ENCODE peak calls at places on chromosome 7, in seven cellular contexts. One of them, this sample, is unnamed.

GRCh38 chr7:144866189-144866588 is 30.3 kb upstream of the TPK1 start:
- DNase-seq in activated T-cell treated with anti-CD3 and anti-CD28 coated beads, Interleukin-2, amount 50 U/mL, for 72 hours: no peak
- DNase-seq in stromal cell of bone marrow: no peak
- DNase-seq in cardiac fibroblast: no peak
- DNase-seq in NCI-H82: peak
- DNase-seq in lower leg skin: no peak
- DNase-seq in activated CD4-positive, alpha-beta T cell treated with anti-CD3 and anti-CD28 coated beads, Interleukin-2, amount 10 ng/mL, durations not matched to agents 7 days and 5 days: no peak
- DNase-seq in this sample: no peak

GRCh38 chr7:15571303-15571878 is 9.6 kb upstream of the AGMO start:
- DNase-seq in stromal cell of bone marrow: no peak
- DNase-seq in activated CD4-positive, alpha-beta T cell treated with anti-CD3 and anti-CD28 coated beads, Interleukin-2, amount 10 ng/mL, durations not matched to agents 7 days and 5 days: no peak
- DNase-seq in lower leg skin: no peak
- DNase-seq in cardiac fibroblast: peak
- DNase-seq in NCI-H82: no peak
- DNase-seq in activated T-cell treated with anti-CD3 and anti-CD28 coated beads, Interleukin-2, amount 50 U/mL, for 72 hours: no peak
- DNase-seq in this sample: no peak

GRCh38 chr7:5420108-5420840 is 3.4 kb downstream of the TNRC18 start:
- DNase-seq in activated T-cell treated with anti-CD3 and anti-CD28 coated beads, Interleukin-2, amount 50 U/mL, for 72 hours: peak
- DNase-seq in NCI-H82: peak
- DNase-seq in cardiac fibroblast: no peak
- DNase-seq in lower leg skin: no peak
- DNase-seq in activated CD4-positive, alpha-beta T cell treated with anti-CD3 and anti-CD28 coated beads, Interleukin-2, amount 10 ng/mL, durations not matched to agents 7 days and 5 days: no peak
- DNase-seq in stromal cell of bone marrow: no peak
- DNase-seq in this sample: no peak

GRCh38 chr7:50142421-50143113 is 49.5 kb upstream of the ZPBP start:
- DNase-seq in NCI-H82: peak
- DNase-seq in cardiac fibroblast: peak
- DNase-seq in activated T-cell treated with anti-CD3 and anti-CD28 coated beads, Interleukin-2, amount 50 U/mL, for 72 hours: no peak
- DNase-seq in lower leg skin: no peak
- DNase-seq in stromal cell of bone marrow: peak
- DNase-seq in activated CD4-positive, alpha-beta T cell treated with anti-CD3 and anti-CD28 coated beads, Interleukin-2, amount 10 ng/mL, durations not matched to agents 7 days and 5 days: peak
- DNase-seq in this sample: no peak

GRCh38 chr7:1223196-1224092 is 9.2 kb upstream of the UNCX start:
- DNase-seq in NCI-H82: no peak
- DNase-seq in lower leg skin: no peak
- DNase-seq in stromal cell of bone marrow: no peak
- DNase-seq in cardiac fibroblast: no peak
- DNase-seq in activated T-cell treated with anti-CD3 and anti-CD28 coated beads, Interleukin-2, amount 50 U/mL, for 72 hours: no peak
- DNase-seq in activated CD4-positive, alpha-beta T cell treated with anti-CD3 and anti-CD28 coated beads, Interleukin-2, amount 10 ng/mL, durations not matched to agents 7 days and 5 days: no peak
- DNase-seq in this sample: no peak

GRCh38 chr7:46713868-46714596 is 793.0 kb upstream of the IGFBP3 start:
- DNase-seq in cardiac fibroblast: peak
- DNase-seq in lower leg skin: no peak
- DNase-seq in stromal cell of bone marrow: no peak
- DNase-seq in activated T-cell treated with anti-CD3 and anti-CD28 coated beads, Interleukin-2, amount 50 U/mL, for 72 hours: no peak
- DNase-seq in activated CD4-positive, alpha-beta T cell treated with anti-CD3 and anti-CD28 coated beads, Interleukin-2, amount 10 ng/mL, durations not matched to agents 7 days and 5 days: no peak
- DNase-seq in NCI-H82: no peak
- DNase-seq in this sample: no peak

GRCh38 chr7:80403686-80404241 is 108.1 kb downstream of the GNAT3 start:
- DNase-seq in stromal cell of bone marrow: no peak
- DNase-seq in activated T-cell treated with anti-CD3 and anti-CD28 coated beads, Interleukin-2, amount 50 U/mL, for 72 hours: no peak
- DNase-seq in NCI-H82: no peak
- DNase-seq in activated CD4-positive, alpha-beta T cell treated with anti-CD3 and anti-CD28 coated beads, Interleukin-2, amount 10 ng/mL, durations not matched to agents 7 days and 5 days: no peak
- DNase-seq in cardiac fibroblast: peak
- DNase-seq in lower leg skin: no peak
- DNase-seq in this sample: no peak

GRCh38 chr7:137844690-137845425 is 1.9 kb downstream of the DGKI start:
- DNase-seq in NCI-H82: no peak
- DNase-seq in stromal cell of bone marrow: no peak
- DNase-seq in lower leg skin: no peak
- DNase-seq in cardiac fibroblast: no peak
- DNase-seq in activated CD4-positive, alpha-beta T cell treated with anti-CD3 and anti-CD28 coated beads, Interleukin-2, amount 10 ng/mL, durations not matched to agents 7 days and 5 days: no peak
- DNase-seq in activated T-cell treated with anti-CD3 and anti-CD28 coated beads, Interleukin-2, amount 50 U/mL, for 72 hours: no peak
- DNase-seq in this sample: no peak

GRCh38 chr7:132141109-132141508 is 435.2 kb downstream of the PLXNA4 start:
- DNase-seq in activated CD4-positive, alpha-beta T cell treated with anti-CD3 and anti-CD28 coated beads, Interleukin-2, amount 10 ng/mL, durations not matched to agents 7 days and 5 days: no peak
- DNase-seq in NCI-H82: no peak
- DNase-seq in lower leg skin: no peak
- DNase-seq in cardiac fibroblast: peak
- DNase-seq in activated T-cell treated with anti-CD3 and anti-CD28 coated beads, Interleukin-2, amount 50 U/mL, for 72 hours: no peak
- DNase-seq in stromal cell of bone marrow: peak
- DNase-seq in this sample: no peak

GRCh38 chr7:71659622-71660021 is 527.7 kb downstream of the GALNT17 start:
- DNase-seq in stromal cell of bone marrow: no peak
- DNase-seq in NCI-H82: no peak
- DNase-seq in lower leg skin: no peak
- DNase-seq in activated T-cell treated with anti-CD3 and anti-CD28 coated beads, Interleukin-2, amount 50 U/mL, for 72 hours: no peak
- DNase-seq in activated CD4-positive, alpha-beta T cell treated with anti-CD3 and anti-CD28 coated beads, Interleukin-2, amount 10 ng/mL, durations not matched to agents 7 days and 5 days: no peak
- DNase-seq in cardiac fibroblast: no peak
- DNase-seq in this sample: no peak

GRCh38 chr7:15042285-15042684 is 139.7 kb upstream of the DGKB start:
- DNase-seq in activated CD4-positive, alpha-beta T cell treated with anti-CD3 and anti-CD28 coated beads, Interleukin-2, amount 10 ng/mL, durations not matched to agents 7 days and 5 days: no peak
- DNase-seq in stromal cell of bone marrow: no peak
- DNase-seq in NCI-H82: no peak
- DNase-seq in cardiac fibroblast: no peak
- DNase-seq in activated T-cell treated with anti-CD3 and anti-CD28 coated beads, Interleukin-2, amount 50 U/mL, for 72 hours: no peak
- DNase-seq in lower leg skin: no peak
- DNase-seq in this sample: no peak

GRCh38 chr7:110977127-110977776 is 113.7 kb upstream of the LRRN3 start:
- DNase-seq in cardiac fibroblast: no peak
- DNase-seq in NCI-H82: no peak
- DNase-seq in activated T-cell treated with anti-CD3 and anti-CD28 coated beads, Interleukin-2, amount 50 U/mL, for 72 hours: no peak
- DNase-seq in activated CD4-positive, alpha-beta T cell treated with anti-CD3 and anti-CD28 coated beads, Interleukin-2, amount 10 ng/mL, durations not matched to agents 7 days and 5 days: peak
- DNase-seq in stromal cell of bone marrow: no peak
- DNase-seq in lower leg skin: no peak
- DNase-seq in this sample: no peak

GRCh38 chr7:88301924-88302323 is 4.8 kb downstream of the STEAP4 start:
- DNase-seq in activated T-cell treated with anti-CD3 and anti-CD28 coated beads, Interleukin-2, amount 50 U/mL, for 72 hours: no peak
- DNase-seq in cardiac fibroblast: no peak
- DNase-seq in NCI-H82: no peak
- DNase-seq in stromal cell of bone marrow: no peak
- DNase-seq in activated CD4-positive, alpha-beta T cell treated with anti-CD3 and anti-CD28 coated beads, Interleukin-2, amount 10 ng/mL, durations not matched to agents 7 days and 5 days: no peak
- DNase-seq in lower leg skin: no peak
- DNase-seq in this sample: no peak

GRCh38 chr7:41869596-41869995 is 166.7 kb upstream of the INHBA start:
- DNase-seq in lower leg skin: no peak
- DNase-seq in activated CD4-positive, alpha-beta T cell treated with anti-CD3 and anti-CD28 coated beads, Interleukin-2, amount 10 ng/mL, durations not matched to agents 7 days and 5 days: no peak
- DNase-seq in NCI-H82: no peak
- DNase-seq in stromal cell of bone marrow: no peak
- DNase-seq in cardiac fibroblast: peak
- DNase-seq in activated T-cell treated with anti-CD3 and anti-CD28 coated beads, Interleukin-2, amount 50 U/mL, for 72 hours: no peak
- DNase-seq in this sample: no peak

GRCh38 chr7:19939746-19940145 is 166.3 kb upstream of the TMEM196 start:
- DNase-seq in activated T-cell treated with anti-CD3 and anti-CD28 coated beads, Interleukin-2, amount 50 U/mL, for 72 hours: no peak
- DNase-seq in stromal cell of bone marrow: peak
- DNase-seq in activated CD4-positive, alpha-beta T cell treated with anti-CD3 and anti-CD28 coated beads, Interleukin-2, amount 10 ng/mL, durations not matched to agents 7 days and 5 days: no peak
- DNase-seq in NCI-H82: no peak
- DNase-seq in cardiac fibroblast: peak
- DNase-seq in lower leg skin: no peak
- DNase-seq in this sample: no peak

GRCh38 chr7:82616059-82616723 is 172.6 kb upstream of the CACNA2D1 start:
- DNase-seq in NCI-H82: peak
- DNase-seq in lower leg skin: no peak
- DNase-seq in activated T-cell treated with anti-CD3 and anti-CD28 coated beads, Interleukin-2, amount 50 U/mL, for 72 hours: no peak
- DNase-seq in activated CD4-positive, alpha-beta T cell treated with anti-CD3 and anti-CD28 coated beads, Interleukin-2, amount 10 ng/mL, durations not matched to agents 7 days and 5 days: no peak
- DNase-seq in cardiac fibroblast: no peak
- DNase-seq in stromal cell of bone marrow: no peak
- DNase-seq in this sample: no peak

GRCh38 chr7:151558575-151558974 is 38.9 kb upstream of the RHEB start:
- DNase-seq in NCI-H82: no peak
- DNase-seq in activated T-cell treated with anti-CD3 and anti-CD28 coated beads, Interleukin-2, amount 50 U/mL, for 72 hours: no peak
- DNase-seq in activated CD4-positive, alpha-beta T cell treated with anti-CD3 and anti-CD28 coated beads, Interleukin-2, amount 10 ng/mL, durations not matched to agents 7 days and 5 days: no peak
- DNase-seq in cardiac fibroblast: peak
- DNase-seq in lower leg skin: no peak
- DNase-seq in stromal cell of bone marrow: no peak
- DNase-seq in this sample: no peak

GRCh38 chr7:31938650-31939049 is 131.6 kb downstream of the PDE1C start:
- DNase-seq in activated CD4-positive, alpha-beta T cell treated with anti-CD3 and anti-CD28 coated beads, Interleukin-2, amount 10 ng/mL, durations not matched to agents 7 days and 5 days: no peak
- DNase-seq in NCI-H82: no peak
- DNase-seq in cardiac fibroblast: no peak
- DNase-seq in lower leg skin: no peak
- DNase-seq in stromal cell of bone marrow: no peak
- DNase-seq in activated T-cell treated with anti-CD3 and anti-CD28 coated beads, Interleukin-2, amount 50 U/mL, for 72 hours: no peak
- DNase-seq in this sample: no peak

GRCh38 chr7:45648671-45648995 is 74.5 kb downstream of the ADCY1 start:
- DNase-seq in NCI-H82: no peak
- DNase-seq in activated T-cell treated with anti-CD3 and anti-CD28 coated beads, Interleukin-2, amount 50 U/mL, for 72 hours: no peak
- DNase-seq in stromal cell of bone marrow: no peak
- DNase-seq in activated CD4-positive, alpha-beta T cell treated with anti-CD3 and anti-CD28 coated beads, Interleukin-2, amount 10 ng/mL, durations not matched to agents 7 days and 5 days: no peak
- DNase-seq in cardiac fibroblast: no peak
- DNase-seq in lower leg skin: no peak
- DNase-seq in this sample: no peak

GRCh38 chr7:106563466-106564150 is 97.3 kb downstream of the CCDC71L start:
- DNase-seq in activated T-cell treated with anti-CD3 and anti-CD28 coated beads, Interleukin-2, amount 50 U/mL, for 72 hours: no peak
- DNase-seq in stromal cell of bone marrow: no peak
- DNase-seq in cardiac fibroblast: peak
- DNase-seq in NCI-H82: peak
- DNase-seq in lower leg skin: no peak
- DNase-seq in activated CD4-positive, alpha-beta T cell treated with anti-CD3 and anti-CD28 coated beads, Interleukin-2, amount 10 ng/mL, durations not matched to agents 7 days and 5 days: no peak
- DNase-seq in this sample: no peak

GRCh38 chr7:116180302-116180701 is 30.0 kb upstream of the TES start:
- DNase-seq in lower leg skin: no peak
- DNase-seq in stromal cell of bone marrow: no peak
- DNase-seq in NCI-H82: peak
- DNase-seq in activated T-cell treated with anti-CD3 and anti-CD28 coated beads, Interleukin-2, amount 50 U/mL, for 72 hours: peak
- DNase-seq in cardiac fibroblast: peak
- DNase-seq in activated CD4-positive, alpha-beta T cell treated with anti-CD3 and anti-CD28 coated beads, Interleukin-2, amount 10 ng/mL, durations not matched to agents 7 days and 5 days: peak
- DNase-seq in this sample: no peak

GRCh38 chr7:34043461-34044318 is 138.4 kb downstream of the BMPER start:
- DNase-seq in activated T-cell treated with anti-CD3 and anti-CD28 coated beads, Interleukin-2, amount 50 U/mL, for 72 hours: no peak
- DNase-seq in activated CD4-positive, alpha-beta T cell treated with anti-CD3 and anti-CD28 coated beads, Interleukin-2, amount 10 ng/mL, durations not matched to agents 7 days and 5 days: no peak
- DNase-seq in stromal cell of bone marrow: peak
- DNase-seq in NCI-H82: no peak
- DNase-seq in cardiac fibroblast: no peak
- DNase-seq in lower leg skin: no peak
- DNase-seq in this sample: no peak

GRCh38 chr7:18894155-18894554 is 223.3 kb downstream of the TWIST1 start:
- DNase-seq in lower leg skin: no peak
- DNase-seq in cardiac fibroblast: no peak
- DNase-seq in NCI-H82: no peak
- DNase-seq in stromal cell of bone marrow: no peak
- DNase-seq in activated CD4-positive, alpha-beta T cell treated with anti-CD3 and anti-CD28 coated beads, Interleukin-2, amount 10 ng/mL, durations not matched to agents 7 days and 5 days: no peak
- DNase-seq in activated T-cell treated with anti-CD3 and anti-CD28 coated beads, Interleukin-2, amount 50 U/mL, for 72 hours: no peak
- DNase-seq in this sample: no peak

GRCh38 chr7:81478664-81479063 is 291.2 kb downstream of the HGF start:
- DNase-seq in cardiac fibroblast: no peak
- DNase-seq in activated T-cell treated with anti-CD3 and anti-CD28 coated beads, Interleukin-2, amount 50 U/mL, for 72 hours: no peak
- DNase-seq in lower leg skin: no peak
- DNase-seq in NCI-H82: no peak
- DNase-seq in activated CD4-positive, alpha-beta T cell treated with anti-CD3 and anti-CD28 coated beads, Interleukin-2, amount 10 ng/mL, durations not matched to agents 7 days and 5 days: no peak
- DNase-seq in stromal cell of bone marrow: no peak
- DNase-seq in this sample: no peak

GRCh38 chr7:54859545-54859944 is 100.5 kb upstream of the SEC61G start:
- DNase-seq in stromal cell of bone marrow: no peak
- DNase-seq in lower leg skin: no peak
- DNase-seq in activated CD4-positive, alpha-beta T cell treated with anti-CD3 and anti-CD28 coated beads, Interleukin-2, amount 10 ng/mL, durations not matched to agents 7 days and 5 days: no peak
- DNase-seq in activated T-cell treated with anti-CD3 and anti-CD28 coated beads, Interleukin-2, amount 50 U/mL, for 72 hours: no peak
- DNase-seq in NCI-H82: no peak
- DNase-seq in cardiac fibroblast: no peak
- DNase-seq in this sample: no peak

GRCh38 chr7:129742267-129742666 is 130.7 kb downstream of the NRF1 start:
- DNase-seq in lower leg skin: no peak
- DNase-seq in activated CD4-positive, alpha-beta T cell treated with anti-CD3 and anti-CD28 coated beads, Interleukin-2, amount 10 ng/mL, durations not matched to agents 7 days and 5 days: no peak
- DNase-seq in stromal cell of bone marrow: no peak
- DNase-seq in activated T-cell treated with anti-CD3 and anti-CD28 coated beads, Interleukin-2, amount 50 U/mL, for 72 hours: no peak
- DNase-seq in cardiac fibroblast: no peak
- DNase-seq in NCI-H82: peak
- DNase-seq in this sample: no peak

GRCh38 chr7:36526720-36527548 is 137.3 kb downstream of the ANLN start:
- DNase-seq in NCI-H82: no peak
- DNase-seq in stromal cell of bone marrow: peak
- DNase-seq in cardiac fibroblast: peak
- DNase-seq in activated CD4-positive, alpha-beta T cell treated with anti-CD3 and anti-CD28 coated beads, Interleukin-2, amount 10 ng/mL, durations not matched to agents 7 days and 5 days: no peak
- DNase-seq in lower leg skin: no peak
- DNase-seq in activated T-cell treated with anti-CD3 and anti-CD28 coated beads, Interleukin-2, amount 50 U/mL, for 72 hours: peak
- DNase-seq in this sample: no peak

GRCh38 chr7:7688956-7689355 is 29.5 kb downstream of the RPA3 start:
- DNase-seq in NCI-H82: no peak
- DNase-seq in activated CD4-positive, alpha-beta T cell treated with anti-CD3 and anti-CD28 coated beads, Interleukin-2, amount 10 ng/mL, durations not matched to agents 7 days and 5 days: no peak
- DNase-seq in lower leg skin: no peak
- DNase-seq in stromal cell of bone marrow: no peak
- DNase-seq in cardiac fibroblast: no peak
- DNase-seq in activated T-cell treated with anti-CD3 and anti-CD28 coated beads, Interleukin-2, amount 50 U/mL, for 72 hours: no peak
- DNase-seq in this sample: no peak

GRCh38 chr7:145884716-145885514 is 231.7 kb upstream of the CNTNAP2 start:
- DNase-seq in activated T-cell treated with anti-CD3 and anti-CD28 coated beads, Interleukin-2, amount 50 U/mL, for 72 hours: no peak
- DNase-seq in stromal cell of bone marrow: peak
- DNase-seq in cardiac fibroblast: no peak
- DNase-seq in activated CD4-positive, alpha-beta T cell treated with anti-CD3 and anti-CD28 coated beads, Interleukin-2, amount 10 ng/mL, durations not matched to agents 7 days and 5 days: no peak
- DNase-seq in lower leg skin: no peak
- DNase-seq in NCI-H82: no peak
- DNase-seq in this sample: no peak

GRCh38 chr7:3527496-3528124 is 226.6 kb downstream of the SDK1 start:
- DNase-seq in NCI-H82: no peak
- DNase-seq in activated CD4-positive, alpha-beta T cell treated with anti-CD3 and anti-CD28 coated beads, Interleukin-2, amount 10 ng/mL, durations not matched to agents 7 days and 5 days: no peak
- DNase-seq in stromal cell of bone marrow: no peak
- DNase-seq in lower leg skin: no peak
- DNase-seq in cardiac fibroblast: no peak
- DNase-seq in activated T-cell treated with anti-CD3 and anti-CD28 coated beads, Interleukin-2, amount 50 U/mL, for 72 hours: no peak
- DNase-seq in this sample: no peak

GRCh38 chr7:149774237-149775175 is 1.1 kb upstream of the ZNF467 start:
- DNase-seq in activated CD4-positive, alpha-beta T cell treated with anti-CD3 and anti-CD28 coated beads, Interleukin-2, amount 10 ng/mL, durations not matched to agents 7 days and 5 days: no peak
- DNase-seq in stromal cell of bone marrow: no peak
- DNase-seq in lower leg skin: no peak
- DNase-seq in cardiac fibroblast: peak
- DNase-seq in NCI-H82: peak
- DNase-seq in activated T-cell treated with anti-CD3 and anti-CD28 coated beads, Interleukin-2, amount 50 U/mL, for 72 hours: no peak
- DNase-seq in this sample: no peak

GRCh38 chr7:19427944-19428343 is 280.9 kb downstream of the POLR1F start:
- DNase-seq in stromal cell of bone marrow: no peak
- DNase-seq in cardiac fibroblast: no peak
- DNase-seq in NCI-H82: no peak
- DNase-seq in lower leg skin: no peak
- DNase-seq in activated T-cell treated with anti-CD3 and anti-CD28 coated beads, Interleukin-2, amount 50 U/mL, for 72 hours: no peak
- DNase-seq in activated CD4-positive, alpha-beta T cell treated with anti-CD3 and anti-CD28 coated beads, Interleukin-2, amount 10 ng/mL, durations not matched to agents 7 days and 5 days: no peak
- DNase-seq in this sample: no peak

GRCh38 chr7:24455813-24456525 is 117.3 kb upstream of the PALS2 start:
- DNase-seq in activated CD4-positive, alpha-beta T cell treated with anti-CD3 and anti-CD28 coated beads, Interleukin-2, amount 10 ng/mL, durations not matched to agents 7 days and 5 days: no peak
- DNase-seq in NCI-H82: no peak
- DNase-seq in cardiac fibroblast: no peak
- DNase-seq in stromal cell of bone marrow: no peak
- DNase-seq in activated T-cell treated with anti-CD3 and anti-CD28 coated beads, Interleukin-2, amount 50 U/mL, for 72 hours: no peak
- DNase-seq in lower leg skin: no peak
- DNase-seq in this sample: no peak

GRCh38 chr7:47970750-47971149 is 8.7 kb downstream of the HUS1 start:
- DNase-seq in stromal cell of bone marrow: no peak
- DNase-seq in activated CD4-positive, alpha-beta T cell treated with anti-CD3 and anti-CD28 coated beads, Interleukin-2, amount 10 ng/mL, durations not matched to agents 7 days and 5 days: no peak
- DNase-seq in lower leg skin: no peak
- DNase-seq in cardiac fibroblast: no peak
- DNase-seq in activated T-cell treated with anti-CD3 and anti-CD28 coated beads, Interleukin-2, amount 50 U/mL, for 72 hours: no peak
- DNase-seq in NCI-H82: no peak
- DNase-seq in this sample: no peak

GRCh38 chr7:132377703-132378584 is 198.3 kb downstream of the PLXNA4 start:
- DNase-seq in activated CD4-positive, alpha-beta T cell treated with anti-CD3 and anti-CD28 coated beads, Interleukin-2, amount 10 ng/mL, durations not matched to agents 7 days and 5 days: no peak
- DNase-seq in activated T-cell treated with anti-CD3 and anti-CD28 coated beads, Interleukin-2, amount 50 U/mL, for 72 hours: no peak
- DNase-seq in lower leg skin: no peak
- DNase-seq in cardiac fibroblast: no peak
- DNase-seq in stromal cell of bone marrow: no peak
- DNase-seq in NCI-H82: no peak
- DNase-seq in this sample: no peak

GRCh38 chr7:46979439-46979838 is 602.5 kb downstream of the TNS3 start:
- DNase-seq in cardiac fibroblast: peak
- DNase-seq in activated CD4-positive, alpha-beta T cell treated with anti-CD3 and anti-CD28 coated beads, Interleukin-2, amount 10 ng/mL, durations not matched to agents 7 days and 5 days: no peak
- DNase-seq in stromal cell of bone marrow: no peak
- DNase-seq in lower leg skin: no peak
- DNase-seq in activated T-cell treated with anti-CD3 and anti-CD28 coated beads, Interleukin-2, amount 50 U/mL, for 72 hours: no peak
- DNase-seq in NCI-H82: peak
- DNase-seq in this sample: no peak

GRCh38 chr7:145848691-145849090 is 267.9 kb upstream of the CNTNAP2 start:
- DNase-seq in NCI-H82: peak
- DNase-seq in activated CD4-positive, alpha-beta T cell treated with anti-CD3 and anti-CD28 coated beads, Interleukin-2, amount 10 ng/mL, durations not matched to agents 7 days and 5 days: no peak
- DNase-seq in lower leg skin: no peak
- DNase-seq in stromal cell of bone marrow: peak
- DNase-seq in cardiac fibroblast: no peak
- DNase-seq in activated T-cell treated with anti-CD3 and anti-CD28 coated beads, Interleukin-2, amount 50 U/mL, for 72 hours: no peak
- DNase-seq in this sample: no peak

GRCh38 chr7:69804962-69805361 is 206.7 kb downstream of the AUTS2 start:
- DNase-seq in activated T-cell treated with anti-CD3 and anti-CD28 coated beads, Interleukin-2, amount 50 U/mL, for 72 hours: no peak
- DNase-seq in lower leg skin: no peak
- DNase-seq in stromal cell of bone marrow: no peak
- DNase-seq in cardiac fibroblast: no peak
- DNase-seq in activated CD4-positive, alpha-beta T cell treated with anti-CD3 and anti-CD28 coated beads, Interleukin-2, amount 10 ng/mL, durations not matched to agents 7 days and 5 days: no peak
- DNase-seq in NCI-H82: no peak
- DNase-seq in this sample: no peak